ENCODE peak calls at places on chromosomes 5 and 9, in eight cellular contexts. One of them, this sample, is unnamed.

GRCh38 chr5:169013208-169013728 is 287.7 kb downstream of the SLIT3 start:
- DNase-seq in uterus: no peak
- DNase-seq in heart left ventricle: no peak
- DNase-seq in lower leg skin: no peak
- DNase-seq in AG04449: no peak
- DNase-seq in ovary: no peak
- DNase-seq in sigmoid colon: no peak
- DNase-seq in astrocyte of the spinal cord: no peak
- DNase-seq in this sample: no peak

GRCh38 chr9:70829591-70830265 is 291.7 kb downstream of the TRPM3 start:
- DNase-seq in lower leg skin: no peak
- DNase-seq in sigmoid colon: no peak
- DNase-seq in astrocyte of the spinal cord: no peak
- DNase-seq in ovary: no peak
- DNase-seq in uterus: no peak
- DNase-seq in AG04449: no peak
- DNase-seq in heart left ventricle: no peak
- DNase-seq in this sample: no peak

GRCh38 chr9:118701985-118702384 is 667.2 kb downstream of the BRINP1 start:
- DNase-seq in sigmoid colon: no peak
- DNase-seq in heart left ventricle: no peak
- DNase-seq in astrocyte of the spinal cord: no peak
- DNase-seq in lower leg skin: no peak
- DNase-seq in AG04449: no peak
- DNase-seq in uterus: no peak
- DNase-seq in ovary: no peak
- DNase-seq in this sample: no peak

GRCh38 chr5:11075010-11075860 is 314.2 kb upstream of the DAP start:
- DNase-seq in lower leg skin: no peak
- DNase-seq in astrocyte of the spinal cord: no peak
- DNase-seq in ovary: no peak
- DNase-seq in heart left ventricle: no peak
- DNase-seq in AG04449: no peak
- DNase-seq in uterus: no peak
- DNase-seq in sigmoid colon: no peak
- DNase-seq in this sample: no peak

GRCh38 chr9:138096192-138096845 is 218.7 kb downstream of the CACNA1B start:
- DNase-seq in uterus: no peak
- DNase-seq in heart left ventricle: no peak
- DNase-seq in AG04449: no peak
- DNase-seq in ovary: peak; percentile 5
- DNase-seq in sigmoid colon: peak; percentile 48
- DNase-seq in astrocyte of the spinal cord: no peak
- DNase-seq in lower leg skin: peak; percentile 59
- DNase-seq in this sample: peak; percentile 69

GRCh38 chr9:28762167-28762566 is 1188.9 kb upstream of the C9orf72 start:
- DNase-seq in ovary: no peak
- DNase-seq in astrocyte of the spinal cord: no peak
- DNase-seq in uterus: no peak
- DNase-seq in sigmoid colon: no peak
- DNase-seq in heart left ventricle: no peak
- DNase-seq in lower leg skin: no peak
- DNase-seq in AG04449: no peak
- DNase-seq in this sample: no peak

GRCh38 chr9:89137548-89138462 is 40.8 kb downstream of the SHC3 start:
- DNase-seq in uterus: peak; percentile 86
- DNase-seq in sigmoid colon: peak; percentile 92
- DNase-seq in AG04449: peak; percentile 61
- DNase-seq in astrocyte of the spinal cord: peak; percentile 95
- DNase-seq in lower leg skin: peak; percentile 90
- DNase-seq in heart left ventricle: peak; percentile 25
- DNase-seq in ovary: no peak
- DNase-seq in this sample: no peak

GRCh38 chr5:84379749-84380148 is 4.9 kb downstream of the EDIL3 start:
- DNase-seq in ovary: no peak
- DNase-seq in sigmoid colon: no peak
- DNase-seq in AG04449: no peak
- DNase-seq in heart left ventricle: no peak
- DNase-seq in lower leg skin: no peak
- DNase-seq in astrocyte of the spinal cord: peak; percentile 72
- DNase-seq in uterus: no peak
- DNase-seq in this sample: no peak

GRCh38 chr9:84669293-84670105 is at the start of gene NTRK2:
- DNase-seq in uterus: no peak
- DNase-seq in astrocyte of the spinal cord: peak; percentile 52
- DNase-seq in ovary: peak; percentile 46
- DNase-seq in heart left ventricle: peak; percentile 30
- DNase-seq in AG04449: no peak
- DNase-seq in lower leg skin: peak; percentile 89
- DNase-seq in sigmoid colon: no peak
- DNase-seq in this sample: no peak

GRCh38 chr5:2007906-2008437 is 125.2 kb upstream of the IRX4 start:
- DNase-seq in AG04449: no peak
- DNase-seq in astrocyte of the spinal cord: no peak
- DNase-seq in ovary: no peak
- DNase-seq in heart left ventricle: peak; percentile 42
- DNase-seq in sigmoid colon: peak; percentile 87
- DNase-seq in uterus: peak; percentile 72
- DNase-seq in lower leg skin: peak; percentile 94
- DNase-seq in this sample: peak; percentile 84

GRCh38 chr9:112084334-112084733 is 90.8 kb downstream of the SUSD1 start:
- DNase-seq in uterus: no peak
- DNase-seq in lower leg skin: no peak
- DNase-seq in AG04449: no peak
- DNase-seq in heart left ventricle: no peak
- DNase-seq in sigmoid colon: no peak
- DNase-seq in astrocyte of the spinal cord: no peak
- DNase-seq in ovary: no peak
- DNase-seq in this sample: no peak

GRCh38 chr9:72326643-72327042 is 38.4 kb downstream of the ZFAND5 start:
- DNase-seq in uterus: no peak
- DNase-seq in sigmoid colon: no peak
- DNase-seq in lower leg skin: no peak
- DNase-seq in AG04449: no peak
- DNase-seq in astrocyte of the spinal cord: no peak
- DNase-seq in ovary: no peak
- DNase-seq in heart left ventricle: no peak
- DNase-seq in this sample: no peak

GRCh38 chr9:105500108-105500766 is 52.4 kb downstream of the FSD1L start:
- DNase-seq in sigmoid colon: no peak
- DNase-seq in ovary: no peak
- DNase-seq in astrocyte of the spinal cord: no peak
- DNase-seq in AG04449: no peak
- DNase-seq in lower leg skin: no peak
- DNase-seq in heart left ventricle: no peak
- DNase-seq in uterus: no peak
- DNase-seq in this sample: no peak

GRCh38 chr9:93522736-93523135 is 53.6 kb upstream of the PHF2 start:
- DNase-seq in uterus: no peak
- DNase-seq in heart left ventricle: no peak
- DNase-seq in AG04449: no peak
- DNase-seq in sigmoid colon: no peak
- DNase-seq in astrocyte of the spinal cord: no peak
- DNase-seq in lower leg skin: no peak
- DNase-seq in ovary: no peak
- DNase-seq in this sample: no peak

GRCh38 chr9:1434082-1434481 is 383.9 kb downstream of the DMRT2 start:
- DNase-seq in sigmoid colon: no peak
- DNase-seq in heart left ventricle: no peak
- DNase-seq in astrocyte of the spinal cord: no peak
- DNase-seq in lower leg skin: no peak
- DNase-seq in ovary: no peak
- DNase-seq in uterus: no peak
- DNase-seq in AG04449: no peak
- DNase-seq in this sample: no peak
- TF ChIP-seq CTCF in sigmoid colon: no peak
- TF ChIP-seq CTCF in heart left ventricle: no peak
- TF ChIP-seq CTCF in astrocyte of the spinal cord: no peak
- TF ChIP-seq CTCF in lower leg skin: no peak
- TF ChIP-seq CTCF in ovary: no peak
- TF ChIP-seq CTCF in uterus: no peak
- TF ChIP-seq CTCF in AG04449: no peak
- TF ChIP-seq CTCF in this sample: no peak

GRCh38 chr9:129437626-129438323 is 183.1 kb downstream of the C9orf50 start:
- DNase-seq in sigmoid colon: peak; percentile 75
- DNase-seq in heart left ventricle: peak; percentile 35
- DNase-seq in AG04449: no peak
- DNase-seq in ovary: peak; percentile 73
- DNase-seq in lower leg skin: no peak
- DNase-seq in astrocyte of the spinal cord: no peak
- DNase-seq in uterus: no peak
- DNase-seq in this sample: no peak
- TF ChIP-seq CTCF in sigmoid colon: no peak
- TF ChIP-seq CTCF in heart left ventricle: no peak
- TF ChIP-seq CTCF in AG04449: no peak
- TF ChIP-seq CTCF in ovary: no peak
- TF ChIP-seq CTCF in lower leg skin: no peak
- TF ChIP-seq CTCF in astrocyte of the spinal cord: no peak
- TF ChIP-seq CTCF in uterus: no peak
- TF ChIP-seq CTCF in this sample: no peak

GRCh38 chr5:179769796-179770195 is 24.0 kb upstream of the LTC4S start:
- DNase-seq in sigmoid colon: no peak
- DNase-seq in uterus: no peak
- DNase-seq in ovary: no peak
- DNase-seq in heart left ventricle: no peak
- DNase-seq in lower leg skin: no peak
- DNase-seq in astrocyte of the spinal cord: no peak
- DNase-seq in AG04449: no peak
- DNase-seq in this sample: no peak

GRCh38 chr5:179766726-179767455 is 26.9 kb upstream of the LTC4S start:
- DNase-seq in AG04449: no peak
- DNase-seq in uterus: no peak
- DNase-seq in heart left ventricle: no peak
- DNase-seq in ovary: no peak
- DNase-seq in sigmoid colon: no peak
- DNase-seq in astrocyte of the spinal cord: no peak
- DNase-seq in lower leg skin: no peak
- DNase-seq in this sample: no peak

GRCh38 chr5:179766021-179766725 is 27.6 kb upstream of the LTC4S start:
- DNase-seq in sigmoid colon: no peak
- DNase-seq in uterus: no peak
- DNase-seq in AG04449: no peak
- DNase-seq in lower leg skin: no peak
- DNase-seq in ovary: no peak
- DNase-seq in heart left ventricle: no peak
- DNase-seq in astrocyte of the spinal cord: peak; percentile 79
- DNase-seq in this sample: no peak

GRCh38 chr5:179769276-179769675 is 24.5 kb upstream of the LTC4S start:
- DNase-seq in astrocyte of the spinal cord: no peak
- DNase-seq in AG04449: no peak
- DNase-seq in uterus: no peak
- DNase-seq in sigmoid colon: no peak
- DNase-seq in heart left ventricle: no peak
- DNase-seq in lower leg skin: no peak
- DNase-seq in ovary: no peak
- DNase-seq in this sample: no peak

DNA sequence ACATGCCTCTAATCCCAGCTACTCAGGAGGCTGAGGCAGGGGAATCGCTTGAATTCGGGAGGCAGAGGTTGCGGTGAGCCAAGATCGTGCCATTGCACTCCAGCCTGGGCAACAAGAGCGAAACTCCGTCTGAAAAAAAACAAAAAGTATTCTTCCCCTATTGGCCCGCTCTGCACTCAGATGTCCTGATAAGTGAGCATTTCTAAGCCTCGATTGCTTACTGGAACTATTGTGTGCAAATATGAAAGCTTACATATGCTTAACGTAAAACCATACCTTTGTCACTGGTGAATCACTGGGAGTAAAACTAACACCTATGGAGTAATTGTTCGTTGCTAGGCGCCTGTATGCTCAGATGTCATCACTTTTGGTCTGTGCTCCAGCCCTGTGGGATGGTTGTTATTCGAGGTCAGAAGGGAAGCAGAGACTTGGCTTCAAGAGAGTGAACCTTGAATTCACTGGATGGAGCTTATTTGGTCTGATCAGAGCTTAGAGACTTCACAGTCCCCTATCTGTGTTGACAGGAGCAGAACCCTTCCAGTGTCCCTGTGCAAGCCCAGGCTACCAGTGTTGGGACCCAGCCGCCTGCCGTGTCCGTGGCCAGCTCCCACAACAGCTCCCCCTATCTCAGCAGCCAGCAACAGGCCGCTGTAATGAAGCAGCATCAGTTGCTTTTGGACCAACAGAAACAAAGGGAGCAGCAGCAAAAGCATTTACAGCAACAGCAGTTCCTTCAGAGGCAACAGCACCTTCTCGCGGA is 25.3 kb upstream of the LTC4S start:
- DNase-seq in heart left ventricle: no peak
- DNase-seq in sigmoid colon: no peak
- DNase-seq in astrocyte of the spinal cord: no peak
- DNase-seq in lower leg skin: no peak
- DNase-seq in AG04449: no peak
- DNase-seq in uterus: no peak
- DNase-seq in ovary: no peak
- DNase-seq in this sample: no peak
- TF ChIP-seq CTCF in heart left ventricle: no peak
- TF ChIP-seq CTCF in sigmoid colon: no peak
- TF ChIP-seq CTCF in astrocyte of the spinal cord: peak; percentile 31
- TF ChIP-seq CTCF in lower leg skin: no peak
- TF ChIP-seq CTCF in AG04449: no peak
- TF ChIP-seq CTCF in uterus: no peak
- TF ChIP-seq CTCF in ovary: no peak
- TF ChIP-seq CTCF in this sample: peak; percentile 14

GRCh38 chr9:128733256-128733655 is 9.3 kb upstream of the ZDHHC12 start:
- DNase-seq in ovary: peak; percentile 52
- DNase-seq in heart left ventricle: peak; percentile 50
- DNase-seq in lower leg skin: no peak
- DNase-seq in uterus: peak; percentile 39
- DNase-seq in astrocyte of the spinal cord: peak; percentile 87
- DNase-seq in sigmoid colon: peak; percentile 75
- DNase-seq in AG04449: no peak
- DNase-seq in this sample: peak; percentile 87
- TF ChIP-seq CTCF in ovary: peak; percentile 20
- TF ChIP-seq CTCF in heart left ventricle: peak; percentile 46
- TF ChIP-seq CTCF in lower leg skin: no peak
- TF ChIP-seq CTCF in uterus: peak; percentile 7
- TF ChIP-seq CTCF in astrocyte of the spinal cord: peak; percentile 83
- TF ChIP-seq CTCF in sigmoid colon: peak; percentile 39
- TF ChIP-seq CTCF in AG04449: peak; percentile 70
- TF ChIP-seq CTCF in this sample: peak; percentile 76

DNA sequence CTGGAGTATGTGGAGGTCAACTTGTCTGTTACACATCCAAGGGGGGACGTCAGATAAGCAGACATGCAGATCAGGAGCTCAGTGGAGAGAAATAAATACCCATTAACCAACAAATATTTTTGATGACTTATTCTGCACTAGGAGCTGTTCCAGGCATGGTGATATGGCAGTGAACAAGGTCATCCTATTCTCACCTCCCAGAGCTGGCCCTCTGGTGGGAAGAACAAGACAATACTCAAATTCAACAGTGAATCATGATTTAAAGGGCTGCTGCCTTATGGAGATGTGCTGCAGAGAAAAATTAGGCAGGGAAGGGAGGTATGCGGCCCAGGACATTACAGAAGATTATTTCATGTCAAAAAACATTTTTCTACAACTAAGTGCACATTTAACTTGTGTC is 36.5 kb downstream of the SYK start:
- DNase-seq in uterus: no peak
- DNase-seq in sigmoid colon: no peak
- DNase-seq in ovary: no peak
- DNase-seq in heart left ventricle: no peak
- DNase-seq in lower leg skin: peak; percentile 12
- DNase-seq in AG04449: no peak
- DNase-seq in astrocyte of the spinal cord: no peak
- DNase-seq in this sample: no peak
- TF ChIP-seq CTCF in uterus: no peak
- TF ChIP-seq CTCF in sigmoid colon: no peak
- TF ChIP-seq CTCF in ovary: no peak
- TF ChIP-seq CTCF in heart left ventricle: no peak
- TF ChIP-seq CTCF in lower leg skin: no peak
- TF ChIP-seq CTCF in AG04449: no peak
- TF ChIP-seq CTCF in astrocyte of the spinal cord: no peak
- TF ChIP-seq CTCF in this sample: peak; percentile 7

GRCh38 chr5:132033122-132033521 is 21.7 kb upstream of the ACSL6 start:
- DNase-seq in lower leg skin: no peak
- DNase-seq in uterus: no peak
- DNase-seq in heart left ventricle: no peak
- DNase-seq in AG04449: no peak
- DNase-seq in astrocyte of the spinal cord: no peak
- DNase-seq in ovary: no peak
- DNase-seq in sigmoid colon: no peak
- DNase-seq in this sample: no peak
- TF ChIP-seq CTCF in lower leg skin: no peak
- TF ChIP-seq CTCF in uterus: no peak
- TF ChIP-seq CTCF in heart left ventricle: no peak
- TF ChIP-seq CTCF in AG04449: no peak
- TF ChIP-seq CTCF in astrocyte of the spinal cord: no peak
- TF ChIP-seq CTCF in ovary: no peak
- TF ChIP-seq CTCF in sigmoid colon: no peak
- TF ChIP-seq CTCF in this sample: no peak